ENCODE peak calls at places on chromosomes 5 and 9, in seven cellular contexts. F is kidney, O is endothelial cell of umbilical vein, S is cardiac muscle cell, N is suprapubic skin, T is dorsolateral prefrontal cortex, A is colonic mucosa. Z is an unnamed sample.

GRCh38 chr5:90307386-90308181 is 102.0 kb downstream of the CETN3 start:
- DNase-seq in T (no peak), F (no peak), O (no peak), S (no peak), A (no peak), N (no peak), Z (no peak)

GRCh38 chr5:1477341-1477740 is 32.1 kb upstream of the SLC6A3 start:
- DNase-seq in A (peak; percentile 39), T (no peak), N (peak; percentile 74), O (no peak), F (peak; percentile 76), S (no peak), Z (no peak)

GRCh38 chr5:160159991-160160826 is 41.0 kb upstream of the PWWP2A start:
- DNase-seq in F (no peak), A (no peak), S (no peak), N (no peak), T (no peak), O (no peak), Z (no peak)

GRCh38 chr9:36961568-36962360 is 72.3 kb downstream of the PAX5 start:
- DNase-seq in N (no peak), A (no peak), F (no peak), T (no peak), S (peak; percentile 23), O (no peak), Z (peak; percentile 1)

GRCh38 chr9:91817493-91818225 is 132.4 kb downstream of the ROR2 start:
- DNase-seq in S (peak; percentile 87), A (no peak), N (no peak), F (no peak), T (no peak), O (peak; percentile 21), Z (peak; percentile 30)

GRCh38 chr5:10049825-10050455 is 199.7 kb downstream of the ATPSCKMT start:
- DNase-seq in F (no peak), S (no peak), O (no peak), N (no peak), T (no peak), A (no peak), Z (no peak)

GRCh38 chr5:140253985-140254384 is 48.9 kb downstream of the PFDN1 start:
- DNase-seq in T (no peak), A (peak; percentile 78), F (no peak), N (no peak), O (no peak), S (no peak), Z (no peak)

GRCh38 chr9:90032296-90033029 is 427.7 kb downstream of the GADD45G start:
- DNase-seq in F (no peak), A (no peak), N (no peak), O (no peak), S (no peak), T (no peak), Z (no peak)

GRCh38 chr9:96651626-96652025 is 3.5 kb downstream of the PRXL2C start:
- DNase-seq in F (no peak), O (peak; percentile 31), T (no peak), A (no peak), S (peak; percentile 48), N (no peak), Z (no peak)

GRCh38 chr5:141850183-141850768 is 27.9 kb downstream of the PCDH1 start:
- DNase-seq in A (peak; percentile 37), N (no peak), T (no peak), O (no peak), F (no peak), S (peak; percentile 60), Z (peak; percentile 24)

GRCh38 chr5:92775711-92776615 is 805.1 kb downstream of the NR2F1-AS1 start:
- DNase-seq in S (peak; percentile 12), N (no peak), T (no peak), A (no peak), F (no peak), O (no peak), Z (no peak)

GRCh38 chr9:114161518-114161917 is 6.2 kb downstream of the COL27A1 start:
- DNase-seq in T (no peak), N (no peak), O (no peak), A (no peak), S (no peak), F (no peak), Z (no peak)

GRCh38 chr9:33939924-33940874 is 108.5 kb downstream of the UBAP2 start:
- DNase-seq in F (no peak), T (no peak), N (no peak), O (no peak), S (peak; percentile 24), A (peak; percentile 52), Z (no peak)

GRCh38 chr5:54080833-54081232 is 229.5 kb downstream of the ARL15 start:
- DNase-seq in F (no peak), T (no peak), A (no peak), S (no peak), O (no peak), N (no peak), Z (no peak)

GRCh38 chr5:14228219-14228618 is 85.1 kb downstream of the TRIO start:
- DNase-seq in T (no peak), N (no peak), A (no peak), F (no peak), O (no peak), S (no peak), Z (peak; percentile 47)

GRCh38 chr5:14227501-14227900 is 84.4 kb downstream of the TRIO start:
- DNase-seq in T (no peak), N (no peak), O (no peak), A (no peak), F (no peak), S (no peak), Z (no peak)

GRCh38 chr5:14226554-14226953 is 83.4 kb downstream of the TRIO start:
- DNase-seq in F (no peak), S (no peak), N (no peak), O (no peak), T (no peak), A (no peak), Z (no peak)

GRCh38 chr5:14225173-14225834 is 82.2 kb downstream of the TRIO start:
- DNase-seq in O (no peak), A (no peak), S (no peak), F (no peak), T (no peak), N (no peak), Z (no peak)

GRCh38 chr5:14226992-14227391 is 83.8 kb downstream of the TRIO start:
- DNase-seq in S (no peak), F (no peak), A (no peak), N (no peak), O (peak; percentile 55), T (no peak), Z (no peak)
- TF ChIP-seq CTCF in S (no peak), F (no peak), A (no peak), N (no peak), O (no peak), T (no peak), Z (no peak)

DNA sequence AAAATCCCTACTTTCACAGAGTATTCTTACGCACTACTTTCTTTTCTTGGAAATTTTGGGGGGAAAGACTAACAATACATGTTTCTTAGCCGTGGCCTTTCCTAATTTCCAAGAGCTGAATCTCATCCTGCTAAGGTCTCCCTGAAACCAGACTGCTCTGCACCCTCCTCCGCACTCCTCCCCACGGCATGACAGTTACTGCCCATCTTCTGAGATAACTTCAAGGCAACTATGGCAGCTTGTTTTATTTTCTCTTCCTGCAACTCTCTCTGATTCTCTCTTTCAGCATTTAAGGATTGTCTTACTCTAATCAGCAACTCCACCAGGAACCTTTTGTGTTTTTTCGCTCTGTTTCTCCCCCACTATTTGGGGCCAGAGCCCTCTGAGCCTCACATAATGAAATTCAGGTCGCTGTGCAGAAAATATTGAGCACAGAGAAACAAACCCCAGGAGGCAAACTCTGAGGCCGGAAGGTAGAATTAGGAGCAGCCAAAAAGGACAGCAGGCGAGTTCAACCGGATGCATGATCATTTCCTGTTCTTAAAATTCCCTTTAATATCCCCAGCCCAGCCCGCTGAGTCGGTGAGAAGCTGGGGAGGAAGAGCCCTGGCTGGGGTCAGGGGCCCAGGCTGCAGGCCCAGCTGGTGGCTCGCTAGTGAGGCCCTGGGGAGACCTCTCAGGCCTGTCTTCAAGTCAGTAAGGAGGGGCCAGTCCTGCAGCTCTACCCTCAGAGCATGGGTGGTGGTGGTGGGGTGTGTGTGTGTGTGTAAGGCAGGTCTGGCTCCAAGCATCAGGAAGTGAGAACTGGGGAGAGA is 213.6 kb upstream of the S1PR3 start:
- DNase-seq in N (no peak), F (peak; percentile 85), O (peak; percentile 91), S (peak; percentile 87), T (no peak), A (no peak), Z (peak; percentile 90)
- H3K27ac ChIP-seq in N (no peak overlapping the region), F (peak overlapping the region; percentile 33), O (peak overlapping the region; percentile 88), S (no peak overlapping the region), T (no peak overlapping the region), A (no peak overlapping the region), Z (peak overlapping the region; percentile 99)

GRCh38 chr9:95316794-95317118 is 753 bp downstream of the FANCC start:
- DNase-seq in O (peak; percentile 58), T (no peak), A (peak; percentile 88), S (peak; percentile 74), N (peak; percentile 87), F (peak; percentile 87), Z (peak; percentile 16)
- TF ChIP-seq CTCF in O (no peak), T (no peak), A (no peak), S (peak; percentile 8), N (no peak), F (no peak), Z (peak; percentile 20)

GRCh38 chr9:127700594-127701255 is 6.1 kb upstream of the CFAP157 start:
- DNase-seq in T (no peak), F (peak; percentile 4), O (no peak), A (no peak), N (no peak), S (no peak), Z (no peak)
- H3K27ac ChIP-seq in T (peak overlapping the region; percentile 90), F (no peak overlapping the region), O (no peak overlapping the region), A (no peak overlapping the region), N (no peak overlapping the region), S (no peak overlapping the region), Z (no peak overlapping the region)

DNA sequence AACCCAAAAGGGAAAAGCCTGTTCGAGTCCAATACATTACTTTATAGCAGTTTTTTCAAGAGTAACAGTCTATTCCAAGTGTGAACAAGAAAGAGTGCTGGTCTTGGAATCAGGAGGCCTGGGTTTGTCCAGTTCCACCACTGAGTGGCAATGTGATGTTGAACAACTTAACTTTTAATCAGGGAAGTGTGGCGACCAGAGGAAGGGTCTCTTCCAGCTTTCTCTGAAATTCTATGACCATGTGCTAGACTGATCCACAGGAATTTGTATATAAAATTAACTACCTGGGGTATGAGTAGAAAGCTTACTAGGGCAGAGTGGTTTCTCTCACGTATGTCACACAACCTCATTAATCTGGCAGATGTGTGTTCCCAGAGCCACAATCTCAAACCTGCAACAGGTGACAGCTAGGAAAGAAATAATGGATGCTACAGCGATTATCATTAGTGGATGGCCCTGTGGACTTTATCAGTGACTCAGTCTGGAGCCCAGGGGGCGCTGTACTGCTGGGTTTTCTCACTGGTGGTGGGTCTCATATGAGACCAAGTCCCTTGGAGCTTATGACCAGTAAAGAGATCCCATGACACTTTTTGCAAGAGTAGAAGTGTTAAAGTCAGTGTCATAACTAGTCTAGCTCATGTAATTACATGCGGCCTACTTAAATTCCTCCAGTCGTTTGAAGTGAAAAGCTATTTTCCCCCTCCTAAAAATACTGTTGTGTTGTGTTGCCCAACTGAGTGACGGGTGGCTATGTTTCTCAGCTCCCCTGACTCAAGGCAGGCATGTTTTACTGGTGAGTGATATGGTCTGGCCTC is 116.5 kb downstream of the GDNF start:
- DNase-seq in N (no peak), S (peak; percentile 29), F (no peak), O (no peak), T (peak; percentile 60), A (no peak), Z (no peak)
- TF ChIP-seq CTCF in N (no peak), S (peak; percentile 54), F (peak; percentile 8), O (peak; percentile 45), T (peak; percentile 60), A (no peak), Z (peak; percentile 72)

Z was measured in brain microvascular endothelial cell.